ENCODE peak calls at places on chromosomes 2 and 18, in four cellular contexts. L, Z, X and N are unnamed samples.

GRCh38 chr2:220703279-220703678 is 868.8 kb downstream of the EPHA4 start:
- DNase-seq in L (no peak), Z (peak; percentile 30), X (no peak), N (no peak)

GRCh38 chr18:28786941-28787340 is 610.0 kb upstream of the CDH2 start:
- DNase-seq in L (no peak), Z (peak; percentile 29), X (no peak), N (no peak)

GRCh38 chr2:234979204-234980167 is 27.7 kb downstream of the SH3BP4 start:
- DNase-seq in L (no peak), Z (peak; percentile 44), X (no peak), N (no peak)

GRCh38 chr2:25512707-25513106 is 160.7 kb downstream of the DTNB start:
- DNase-seq in L (no peak), Z (no peak), X (no peak), N (no peak)

GRCh38 chr18:23133860-23134779 is 1.2 kb upstream of the CABLES1 start:
- DNase-seq in L (no peak), Z (no peak), X (no peak), N (peak; percentile 15)

GRCh38 chr2:44169155-44169898 is 652 bp downstream of the PPM1B start:
- DNase-seq in L (no peak), Z (peak; percentile 37), X (no peak), N (peak; percentile 43)

GRCh38 chr18:2337552-2338141 is 233.7 kb downstream of the METTL4 start:
- DNase-seq in L (no peak), Z (peak; percentile 50), X (no peak), N (no peak)

GRCh38 chr18:68438536-68438935 is 276.4 kb downstream of the TMX3 start:
- DNase-seq in L (no peak), Z (no peak), X (no peak), N (no peak)

GRCh38 chr2:96089356-96090180 is 26.8 kb downstream of the ADRA2B start:
- DNase-seq in L (no peak), Z (no peak), X (no peak), N (no peak)

GRCh38 chr2:47088371-47089082 is 66.6 kb downstream of the STPG4 start:
- DNase-seq in L (no peak), Z (peak; percentile 56), X (no peak), N (no peak)

GRCh38 chr2:134268265-134268664 is 14.4 kb downstream of the MGAT5 start:
- DNase-seq in L (no peak), Z (peak; percentile 48), X (no peak), N (no peak)

GRCh38 chr18:24924066-24924716 is 427.8 kb downstream of the ZNF521 start:
- DNase-seq in L (no peak), Z (no peak), X (no peak), N (no peak)

GRCh38 chr2:12683701-12684100 is 33.0 kb upstream of the TRIB2 start:
- DNase-seq in L (no peak), Z (no peak), X (no peak), N (no peak)

GRCh38 chr18:22485808-22486244 is 68.1 kb upstream of the CTAGE1 start:
- DNase-seq in L (no peak), Z (no peak), X (no peak), N (no peak)

GRCh38 chr2:31997653-31998052 is 13.2 kb downstream of the MEMO1 start:
- DNase-seq in L (no peak), Z (no peak), X (no peak), N (no peak)

GRCh38 chr2:85902496-85902895 is 13.7 kb upstream of the ST3GAL5 start:
- DNase-seq in L (no peak), Z (peak; percentile 85), X (no peak), N (no peak)

GRCh38 chr2:240719676-240720545 is 28.2 kb downstream of the AQP12A start:
- DNase-seq in L (no peak), Z (no peak), X (no peak), N (no peak)